ENCODE peak calls at places on chromosomes 7 and 10, in four cellular contexts. R is lower lobe of right lung, I is cardiac fibroblast, N is endodermal cell. U is an unnamed sample.

GRCh38 chr10:6713716-6714115 is 133.6 kb upstream of the PRKCQ start:
- DNase-seq in R (no peak), I (no peak), N (peak), U (no peak)

GRCh38 chr7:128946936-128947830 is 9.5 kb downstream of the IRF5 start:
- DNase-seq in N (peak), I (no peak), R (no peak), U (no peak)

GRCh38 chr7:85828654-85829053 is 641.8 kb upstream of the SEMA3D start:
- DNase-seq in R (no peak), N (no peak), I (no peak), U (no peak)

GRCh38 chr7:92988051-92988450 is 129.7 kb downstream of the SAMD9 start:
- DNase-seq in N (no peak), I (peak), R (no peak), U (peak)

GRCh38 chr10:73083234-73083633 is 13.4 kb downstream of the P4HA1 start:
- DNase-seq in N (no peak), I (peak), R (no peak), U (no peak)

GRCh38 chr10:132054564-132054963 is 11.2 kb upstream of the JAKMIP3 start:
- DNase-seq in R (no peak), I (no peak), N (peak), U (no peak)

GRCh38 chr7:31059551-31059950 is 7.4 kb downstream of the ADCYAP1R1 start:
- DNase-seq in N (peak), I (no peak), R (no peak), U (no peak)

GRCh38 chr7:50693475-50693874 is 89.2 kb downstream of the GRB10 start:
- DNase-seq in N (peak), I (no peak), R (no peak), U (no peak)

GRCh38 chr10:23417254-23417653 is 21.6 kb upstream of the OTUD1 start:
- DNase-seq in R (no peak), N (no peak), I (no peak), U (no peak)

GRCh38 chr10:125694874-125695273 is 11.9 kb upstream of the TEX36 start:
- DNase-seq in N (no peak), R (no peak), I (peak), U (peak)

GRCh38 chr10:14244801-14245211 is 85.9 kb downstream of the FRMD4A start:
- DNase-seq in I (peak), R (no peak), N (no peak), U (peak)

GRCh38 chr7:54788664-54789063 is 29.7 kb upstream of the SEC61G start:
- DNase-seq in I (peak), R (no peak), N (peak), U (peak)

GRCh38 chr7:100584677-100585510 is 1.0 kb downstream of the LRCH4 start:
- DNase-seq in R (peak), N (peak), I (peak), U (no peak)

GRCh38 chr10:3848768-3849643 is 64.0 kb upstream of the KLF6 start:
- DNase-seq in R (no peak), I (peak), N (no peak), U (no peak)

GRCh38 chr7:138712652-138713051 is 11.5 kb upstream of the SVOPL start:
- DNase-seq in N (no peak), I (no peak), R (no peak), U (no peak)

GRCh38 chr10:103917326-103918052 is 495 bp downstream of the STN1 start:
- DNase-seq in I (no peak), N (no peak), R (peak), U (peak)

GRCh38 chr10:83580373-83581012 is 558.8 kb upstream of the GHITM start:
- DNase-seq in N (no peak), I (no peak), R (no peak), U (no peak)

GRCh38 chr7:37683263-37684120 is at the start of gene GPR141:
- DNase-seq in N (no peak), I (no peak), R (no peak), U (peak)

GRCh38 chr7:141785711-141786552 is 4.1 kb upstream of the TAS2R5 start:
- DNase-seq in I (peak), R (no peak), N (peak), U (peak)

GRCh38 chr10:69456880-69457693 is 5.8 kb downstream of the TSPAN15 start:
- DNase-seq in N (peak), R (no peak), I (peak), U (no peak)

GRCh38 chr7:20440472-20441105 is 109.9 kb downstream of the ITGB8 start:
- DNase-seq in I (peak), N (peak), R (no peak), U (no peak)

GRCh38 chr10:131776496-131776895 is 124.3 kb upstream of the PPP2R2D start:
- DNase-seq in I (no peak), N (peak), R (no peak), U (no peak)

GRCh38 chr10:28248092-28248491 is 54.8 kb downstream of the MPP7 start:
- DNase-seq in N (no peak), I (peak), R (peak), U (no peak)

GRCh38 chr10:95295031-95295755 is 4.4 kb upstream of the PDLIM1 start:
- DNase-seq in I (peak), R (peak), N (peak), U (no peak)

GRCh38 chr7:157961731-157962457 is 625.1 kb downstream of the DNAJB6 start:
- DNase-seq in I (no peak), N (peak), R (no peak), U (no peak)

GRCh38 chr7:104779888-104780287 is 234.1 kb upstream of the KMT2E start:
- DNase-seq in R (no peak), N (no peak), I (no peak), U (no peak)

GRCh38 chr10:97079157-97079435 is 106.7 kb downstream of the SLIT1 start:
- DNase-seq in N (no peak), I (no peak), R (no peak), U (no peak)

GRCh38 chr7:3042861-3043489 is 692 bp downstream of the CARD11 start:
- DNase-seq in R (no peak), N (peak), I (no peak), U (no peak)
- H3K4me3 ChIP-seq in R (peak), N (no peak), I (no peak), U (no peak)

GRCh38 chr10:119616879-119617580 is 20.3 kb upstream of the TIAL1 start:
- DNase-seq in N (peak), I (peak), R (no peak), U (no peak)
- TF ChIP-seq CTCF in N (peak), I (peak), R (no peak), U (peak)

DNA sequence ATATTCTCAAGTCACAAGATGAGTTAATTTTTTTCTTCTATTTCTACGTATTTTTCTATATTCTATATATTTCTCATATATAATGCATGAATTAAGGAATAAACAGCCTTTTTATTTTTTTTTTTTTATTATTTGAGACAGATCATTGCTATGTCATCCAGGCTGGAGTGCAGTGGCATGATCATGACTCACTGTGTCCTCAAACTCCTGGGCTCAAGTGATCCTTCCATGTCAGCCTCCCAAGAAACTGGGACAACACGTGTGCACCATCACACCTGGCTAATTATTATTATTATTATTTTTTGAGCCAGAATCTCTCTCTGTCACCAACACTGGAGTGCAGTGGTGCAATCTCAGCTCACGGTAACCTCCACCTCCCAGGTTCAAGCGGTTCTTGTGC is 1.5 kb downstream of the CLDN12 start:
- DNase-seq in N (no peak), I (peak), R (no peak), U (no peak)
- H3K4me3 ChIP-seq in N (peak), I (no peak), R (no peak), U (no peak)

GRCh38 chr7:97027427-97028234 is 3.0 kb upstream of the DLX5 start:
- DNase-seq in I (peak), R (peak), N (peak), U (peak)
- TF ChIP-seq CTCF in I (peak), R (peak), N (peak), U (peak)

DNA sequence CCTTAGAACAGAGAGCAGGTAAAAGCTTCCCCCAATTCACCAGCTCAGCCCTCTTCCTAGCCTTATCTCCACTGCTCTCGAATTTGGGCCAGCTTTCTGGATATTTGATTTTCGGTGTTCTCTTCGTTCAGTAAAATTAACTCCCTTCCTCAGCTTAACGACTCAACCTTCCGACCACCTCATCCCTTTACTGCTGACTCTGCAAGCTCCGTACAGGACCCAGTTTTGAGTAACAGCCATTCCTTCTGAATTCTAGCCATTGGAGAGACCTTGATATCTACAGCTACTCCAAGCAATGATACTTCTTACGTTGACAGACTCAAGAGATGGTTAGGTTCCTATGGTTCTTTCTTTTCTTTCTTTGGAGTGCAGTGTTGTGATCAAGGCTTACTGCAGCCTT is 65.8 kb downstream of the ATE1 start:
- DNase-seq in R (no peak), N (no peak), I (no peak), U (no peak)
- H3K4me3 ChIP-seq in R (no peak), N (no peak), I (no peak), U (no peak)

DNA sequence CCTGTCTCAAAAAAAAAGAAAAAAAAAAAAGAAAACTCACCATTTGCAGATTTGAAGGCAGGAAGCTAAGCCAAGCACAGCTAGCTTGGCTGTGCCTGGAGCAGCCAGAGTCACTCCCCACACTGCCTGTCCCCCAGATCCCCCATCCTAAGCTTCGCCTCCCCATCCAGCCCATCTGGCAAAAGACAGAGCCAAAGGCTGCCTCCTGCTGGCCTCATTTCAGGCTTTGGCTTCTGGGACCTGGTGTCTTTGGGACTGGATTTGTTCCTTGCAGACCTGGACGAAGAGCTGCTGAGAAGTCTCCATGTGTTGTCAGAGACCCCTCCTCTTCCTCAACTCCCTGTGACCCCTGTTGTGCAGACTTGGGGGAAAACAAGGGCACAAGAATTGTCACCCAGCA is 8.1 kb downstream of the ASL start:
- DNase-seq in R (no peak), I (no peak), N (peak), U (no peak)
- TF ChIP-seq CTCF in R (no peak), I (peak), N (peak), U (no peak)

GRCh38 chr10:133229265-133230022 is 573 bp upstream of the UTF1 start:
- DNase-seq in N (peak), R (no peak), I (no peak), U (no peak)
- H3K4me3 ChIP-seq in N (no peak), R (no peak), I (no peak), U (no peak)

GRCh38 chr7:63008366-63008765 is 990.3 kb upstream of the ZNF722 start:
- DNase-seq in I (peak), R (no peak), N (no peak), U (no peak)
- TF ChIP-seq CTCF in I (no peak), R (no peak), N (peak), U (no peak)